ENCODE peak calls at places on chromosomes 5 and 9, in seven cellular contexts. B is MM.1S, R is Peyer's patch, J is stomach, C is transverse colon, X is Karpas-422, N is Caco-2. G is an unnamed sample. For H3K36me3, the result is how much of the 10 kb centered on the place peaks cover.

GRCh38 chr9:89880161-89880560 is 275.3 kb downstream of the GADD45G start:
- DNase-seq in B (no peak), R (peak), J (peak), C (no peak), X (no peak), N (no peak), G (peak)

GRCh38 chr5:113081881-113082546 is 105.4 kb downstream of the DCP2 start:
- DNase-seq in B (no peak), R (no peak), J (no peak), C (no peak), X (no peak), N (no peak), G (no peak)

GRCh38 chr9:129895376-129896268 is 60.4 kb downstream of the USP20 start:
- DNase-seq in B (no peak), R (no peak), J (no peak), C (no peak), X (no peak), N (no peak), G (no peak)

GRCh38 chr5:110055301-110055700 is 365.6 kb downstream of the MAN2A1 start:
- DNase-seq in B (peak), R (no peak), J (no peak), C (no peak), X (no peak), N (no peak), G (no peak)

GRCh38 chr9:122562134-122562760 is 9.3 kb downstream of the OR1N2 start:
- DNase-seq in B (no peak), R (no peak), J (no peak), C (no peak), X (no peak), N (no peak), G (no peak)

GRCh38 chr5:44332360-44332971 is 56.8 kb downstream of the FGF10 start:
- DNase-seq in B (peak), R (no peak), J (no peak), C (no peak), X (peak), N (peak), G (no peak)

GRCh38 chr5:165135551-165135950 is 1630.1 kb downstream of the MAT2B start:
- DNase-seq in B (no peak), R (no peak), J (no peak), C (no peak), X (no peak), N (no peak), G (no peak)

GRCh38 chr5:54263447-54263846 is 46.9 kb downstream of the ARL15 start:
- DNase-seq in B (no peak), R (no peak), J (no peak), C (no peak), X (no peak), N (no peak), G (no peak)

GRCh38 chr5:96844476-96844990 is 31.8 kb upstream of the ERAP2 start:
- DNase-seq in B (peak), R (no peak), J (no peak), C (no peak), X (no peak), N (no peak), G (no peak)

GRCh38 chr5:132025403-132025971 is 14.0 kb upstream of the ACSL6 start:
- DNase-seq in B (no peak), R (no peak), J (no peak), C (no peak), X (no peak), N (no peak), G (no peak)

GRCh38 chr5:140317859-140318258 is 15.0 kb upstream of the PFDN1 start:
- DNase-seq in B (no peak), R (no peak), J (no peak), C (no peak), X (no peak), N (no peak), G (no peak)

GRCh38 chr5:62340392-62340791 is 34.4 kb downstream of the KIF2A start:
- DNase-seq in B (no peak), R (no peak), J (no peak), C (no peak), X (peak), N (peak), G (no peak)

GRCh38 chr5:43041669-43042175 is 1.6 kb upstream of the ANXA2R start:
- DNase-seq in B (peak), R (peak), J (peak), C (peak), X (peak), N (peak), G (peak)

GRCh38 chr5:55959208-55959607 is 35.6 kb downstream of the IL6ST start:
- DNase-seq in B (no peak), R (no peak), J (no peak), C (no peak), X (no peak), N (no peak), G (no peak)
- H3K36me3 ChIP-seq in B (under half), R (under half), J (under half), C (under half), X (under half), N (under half), G (half or more)

DNA sequence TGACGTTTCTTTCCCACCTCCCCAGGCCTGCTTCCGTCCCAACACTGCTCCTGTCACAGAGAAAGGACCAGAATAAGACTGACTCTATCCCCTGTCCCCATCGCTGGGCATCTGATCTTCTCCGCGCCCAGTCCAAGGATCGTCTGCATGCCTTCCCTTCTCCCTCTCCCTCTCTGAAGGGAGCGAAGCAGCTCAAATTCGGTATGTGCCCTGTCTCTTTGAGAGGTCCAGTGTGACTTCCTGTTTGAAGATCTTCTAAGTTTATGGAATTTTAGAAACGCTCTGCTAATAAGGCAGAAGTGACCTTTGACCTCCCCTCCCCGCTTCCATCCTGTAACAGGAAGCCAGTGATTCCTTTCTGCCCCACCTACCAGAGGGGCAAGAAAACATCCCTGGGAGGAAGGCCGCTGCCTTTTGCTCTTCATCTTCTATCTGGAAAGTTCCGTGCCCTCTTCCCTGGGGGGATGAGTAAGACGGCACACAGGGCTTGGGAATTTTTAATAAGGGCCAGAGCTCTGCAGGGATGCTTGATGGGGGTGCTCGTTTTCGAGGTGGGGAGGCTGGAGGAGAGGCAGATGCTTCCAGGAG is 40.7 kb upstream of the RNU6ATAC start:
- DNase-seq in B (no peak), R (no peak), J (no peak), C (no peak), X (no peak), N (peak), G (peak)
- H3K36me3 ChIP-seq in B (under half), R (under half), J (under half), C (under half), X (under half), N (under half), G (under half)

DNA sequence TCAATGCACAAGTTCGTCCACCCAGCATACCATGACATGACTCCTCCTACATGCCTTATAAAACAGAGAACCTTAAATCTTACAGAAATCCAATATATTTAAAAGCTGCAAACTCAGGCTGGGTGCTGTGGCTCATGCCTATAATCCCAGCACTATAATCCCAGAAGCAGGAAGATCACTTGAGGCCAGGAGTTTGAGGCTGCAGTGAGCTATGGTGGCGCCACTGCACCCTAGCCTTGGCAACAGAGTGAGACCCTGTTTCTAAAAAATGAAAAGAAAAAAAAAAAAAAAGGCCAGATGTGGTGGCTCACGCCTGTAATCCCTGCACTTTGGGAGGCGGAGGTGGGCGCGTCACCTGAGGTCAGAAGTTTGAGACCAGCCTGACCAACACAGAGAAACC is 68.7 kb downstream of the MTMR12 start:
- DNase-seq in B (no peak), R (no peak), J (no peak), C (no peak), X (no peak), N (no peak), G (no peak)
- H3K36me3 ChIP-seq in B (under half), R (under half), J (under half), C (under half), X (half or more), N (under half), G (under half)

GRCh38 chr9:135498381-135499126 is 1.9 kb upstream of the MRPS2 start:
- DNase-seq in B (no peak), R (no peak), J (no peak), C (no peak), X (no peak), N (no peak), G (peak)
- H3K36me3 ChIP-seq in B (under half), R (under half), J (under half), C (under half), X (under half), N (under half), G (under half)

GRCh38 chr5:89064054-89064453 is 181.1 kb upstream of the MEF2C start:
- DNase-seq in B (peak), R (no peak), J (no peak), C (no peak), X (no peak), N (no peak), G (no peak)
- H3K36me3 ChIP-seq in B (under half), R (under half), J (under half), C (under half), X (under half), N (under half), G (under half)

GRCh38 chr5:36334315-36334714 is 32.6 kb upstream of the RANBP3L start:
- DNase-seq in B (no peak), R (no peak), J (no peak), C (no peak), X (no peak), N (no peak), G (no peak)
- H3K36me3 ChIP-seq in B (under half), R (under half), J (under half), C (under half), X (under half), N (under half), G (under half)

GRCh38 chr9:84869091-84869490 is 199.6 kb downstream of the NTRK2 start:
- DNase-seq in B (no peak), R (no peak), J (no peak), C (no peak), X (no peak), N (no peak), G (no peak)
- H3K36me3 ChIP-seq in B (under half), R (under half), J (under half), C (under half), X (under half), N (under half), G (under half)

DNA sequence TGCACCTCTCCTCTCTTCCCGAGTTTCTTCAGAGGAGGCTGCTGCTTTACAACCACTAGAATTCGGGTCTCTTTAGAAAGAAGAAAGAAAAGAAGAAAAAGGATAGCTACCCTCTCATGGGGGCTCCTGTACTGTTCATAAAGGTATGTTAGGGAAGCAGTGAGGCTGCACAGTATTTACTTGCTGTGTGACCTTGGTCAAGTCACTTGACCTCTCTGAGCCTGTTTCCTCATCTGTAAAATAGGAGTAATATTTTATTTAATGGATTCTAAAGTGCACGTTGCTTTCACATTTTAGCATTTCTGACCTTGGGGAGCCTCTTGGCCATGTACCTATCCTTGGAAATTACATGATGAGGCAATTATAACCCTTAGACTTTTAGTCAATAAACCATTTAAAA is 88.8 kb downstream of the SETX start:
- DNase-seq in B (no peak), R (no peak), J (no peak), C (no peak), X (no peak), N (no peak), G (no peak)
- H3K36me3 ChIP-seq in B (under half), R (under half), J (under half), C (under half), X (half or more), N (under half), G (under half)